ENCODE peak calls at places on chromosomes 2 and 18, in five cellular contexts. N is Daoy, K is iris pigment epithelial cell, J is COR-L47, O is prostate gland. Q is an unnamed sample.

GRCh38 chr2:96773922-96774321 is 13.2 kb downstream of the CNNM4 start:
- DNase-seq in N (no peak), K (no peak), J (peak), O (peak), Q (no peak)

GRCh38 chr2:60234274-60234976 is 319.0 kb downstream of the BCL11A start:
- DNase-seq in N (no peak), K (no peak), J (no peak), O (no peak), Q (no peak)

GRCh38 chr2:134457353-134457752 is 203.5 kb downstream of the MGAT5 start:
- DNase-seq in N (no peak), K (no peak), J (no peak), O (no peak), Q (no peak)

GRCh38 chr2:98778153-98778552 is 47.2 kb upstream of the MGAT4A start:
- DNase-seq in N (no peak), K (no peak), J (no peak), O (no peak), Q (no peak)

GRCh38 chr2:226913641-226914040 is 77.8 kb downstream of the RHBDD1 start:
- DNase-seq in N (no peak), K (no peak), J (no peak), O (no peak), Q (no peak)

GRCh38 chr2:127647242-127648190 is 1.6 kb downstream of the GPR17 start:
- DNase-seq in N (peak), K (peak), J (no peak), O (no peak), Q (peak)

GRCh38 chr2:95104606-95105005 is 17.0 kb downstream of the MRPS5 start:
- DNase-seq in N (no peak), K (no peak), J (no peak), O (no peak), Q (no peak)

GRCh38 chr18:74498712-74499629 is 2.8 kb downstream of the CNDP2 start:
- DNase-seq in N (peak), K (no peak), J (no peak), O (no peak), Q (no peak)

GRCh38 chr2:88658890-88659881 is 31.9 kb upstream of the EIF2AK3 start:
- DNase-seq in N (peak), K (peak), J (no peak), O (peak), Q (peak)

GRCh38 chr2:215652432-215652831 is 216.6 kb upstream of the FN1 start:
- DNase-seq in N (no peak), K (peak), J (no peak), O (no peak), Q (peak)

GRCh38 chr2:217954051-217954450 is 48.7 kb downstream of the TNS1 start:
- DNase-seq in N (no peak), K (no peak), J (no peak), O (no peak), Q (no peak)

GRCh38 chr2:96427917-96428316 is 77.2 kb downstream of the NEURL3 start:
- DNase-seq in N (peak), K (peak), J (no peak), O (no peak), Q (peak)

GRCh38 chr2:181989099-181989498 is 3.4 kb downstream of the PPP1R1C start:
- DNase-seq in N (no peak), K (no peak), J (no peak), O (no peak), Q (no peak)

GRCh38 chr2:143034292-143035074 is 94.7 kb upstream of the ARHGAP15 start:
- DNase-seq in N (peak), K (peak), J (peak), O (peak), Q (peak)

GRCh38 chr2:138474093-138474834 is 27.3 kb upstream of the SPOPL start:
- DNase-seq in N (no peak), K (no peak), J (no peak), O (no peak), Q (no peak)

GRCh38 chr2:238954841-238955521 is 107.1 kb downstream of the TWIST2 start:
- DNase-seq in N (no peak), K (no peak), J (no peak), O (peak), Q (peak)

GRCh38 chr2:70992945-70993688 is 1.6 kb downstream of the TEX261 start:
- DNase-seq in N (no peak), K (no peak), J (no peak), O (no peak), Q (no peak)

GRCh38 chr2:158025263-158025996 is 76.2 kb upstream of the UPP2 start:
- DNase-seq in N (peak), K (peak), J (no peak), O (no peak), Q (peak)

GRCh38 chr2:241871538-241872312 is 2.2 kb downstream of the RTP5 start:
- DNase-seq in N (no peak), K (no peak), J (no peak), O (no peak), Q (no peak)

GRCh38 chr2:234306426-234307173 is 190.3 kb downstream of the ARL4C start:
- DNase-seq in N (no peak), K (no peak), J (no peak), O (no peak), Q (no peak)

GRCh38 chr2:48315847-48316194 is 214.1 kb upstream of the STON1 start:
- DNase-seq in N (peak), K (no peak), J (peak), O (no peak), Q (no peak)

GRCh38 chr2:233100192-233100998 is 40.3 kb downstream of the INPP5D start:
- DNase-seq in N (no peak), K (no peak), J (no peak), O (no peak), Q (no peak)

GRCh38 chr18:74689251-74689650 is 91.6 kb downstream of the ZNF407 start:
- DNase-seq in N (no peak), K (peak), J (no peak), O (no peak), Q (peak)

Q was measured in IMR-90.